ENCODE peak calls at places on chromosomes 16 and 17, in five cellular contexts. One of them, this sample, is unnamed.
A peak's percentile ranks its signal among the peaks of the same experiment; 100 is the strongest.

GRCh38 chr16:85606920-85607319 is 6.2 kb upstream of the GSE1 start:
- DNase-seq in RWPE2: no peak
- DNase-seq in lower leg skin: no peak
- DNase-seq in OCI-LY7: no peak
- DNase-seq in colonic mucosa: no peak
- DNase-seq in this sample: no peak

GRCh38 chr17:79944251-79944812 is 91.3 kb downstream of the TBC1D16 start:
- DNase-seq in RWPE2: peak; percentile 55
- DNase-seq in OCI-LY7: no peak
- DNase-seq in colonic mucosa: no peak
- DNase-seq in lower leg skin: no peak
- DNase-seq in this sample: no peak

GRCh38 chr17:80504671-80505413 is 28.4 kb upstream of the NPTX1 start:
- DNase-seq in lower leg skin: no peak
- DNase-seq in RWPE2: no peak
- DNase-seq in colonic mucosa: no peak
- DNase-seq in OCI-LY7: peak; percentile 51
- DNase-seq in this sample: peak; percentile 71

GRCh38 chr17:10295728-10296343 is 77.0 kb downstream of the MYH13 start:
- DNase-seq in RWPE2: no peak
- DNase-seq in lower leg skin: no peak
- DNase-seq in OCI-LY7: peak; percentile 33
- DNase-seq in colonic mucosa: peak; percentile 64
- DNase-seq in this sample: peak; percentile 13

GRCh38 chr16:83945587-83945986 is 7.5 kb upstream of the OSGIN1 start:
- DNase-seq in OCI-LY7: no peak
- DNase-seq in RWPE2: no peak
- DNase-seq in colonic mucosa: no peak
- DNase-seq in lower leg skin: no peak
- DNase-seq in this sample: no peak

GRCh38 chr16:22369221-22369811 is 5.1 kb downstream of the CDR2 start:
- DNase-seq in colonic mucosa: no peak
- DNase-seq in OCI-LY7: peak; percentile 71
- DNase-seq in RWPE2: no peak
- DNase-seq in lower leg skin: no peak
- DNase-seq in this sample: peak; percentile 69

GRCh38 chr17:14448816-14449215 is 147.9 kb downstream of the HS3ST3B1 start:
- DNase-seq in OCI-LY7: no peak
- DNase-seq in colonic mucosa: no peak
- DNase-seq in lower leg skin: no peak
- DNase-seq in RWPE2: no peak
- DNase-seq in this sample: no peak

GRCh38 chr16:18802755-18803218 is 1.4 kb upstream of the ARL6IP1 start:
- DNase-seq in OCI-LY7: no peak
- DNase-seq in lower leg skin: no peak
- DNase-seq in RWPE2: no peak
- DNase-seq in colonic mucosa: no peak
- DNase-seq in this sample: no peak

GRCh38 chr16:17133851-17134250 is 336.9 kb downstream of the XYLT1 start:
- DNase-seq in lower leg skin: no peak
- DNase-seq in RWPE2: no peak
- DNase-seq in OCI-LY7: no peak
- DNase-seq in colonic mucosa: no peak
- DNase-seq in this sample: no peak

GRCh38 chr17:54172654-54173316 is 350.1 kb downstream of the KIF2B start:
- DNase-seq in lower leg skin: no peak
- DNase-seq in OCI-LY7: peak; percentile 3
- DNase-seq in colonic mucosa: no peak
- DNase-seq in RWPE2: no peak
- DNase-seq in this sample: peak; percentile 5

GRCh38 chr16:89696598-89697128 is 4.8 kb downstream of the SPATA2L start:
- DNase-seq in RWPE2: no peak
- DNase-seq in OCI-LY7: peak; percentile 50
- DNase-seq in colonic mucosa: no peak
- DNase-seq in lower leg skin: no peak
- DNase-seq in this sample: peak; percentile 41

GRCh38 chr17:74404802-74405201 is 27.1 kb upstream of the GPRC5C start:
- DNase-seq in colonic mucosa: no peak
- DNase-seq in RWPE2: no peak
- DNase-seq in lower leg skin: no peak
- DNase-seq in OCI-LY7: no peak
- DNase-seq in this sample: no peak

GRCh38 chr16:54412777-54413455 is 126.3 kb upstream of the IRX3 start:
- DNase-seq in colonic mucosa: no peak
- DNase-seq in RWPE2: no peak
- DNase-seq in lower leg skin: no peak
- DNase-seq in OCI-LY7: no peak
- DNase-seq in this sample: no peak

GRCh38 chr17:21106316-21106715 is 20.4 kb upstream of the DHRS7B start:
- DNase-seq in lower leg skin: no peak
- DNase-seq in colonic mucosa: no peak
- DNase-seq in RWPE2: no peak
- DNase-seq in OCI-LY7: no peak
- DNase-seq in this sample: no peak

GRCh38 chr16:25089346-25089745 is 22.2 kb upstream of the LCMT1 start:
- DNase-seq in lower leg skin: no peak
- DNase-seq in OCI-LY7: no peak
- DNase-seq in RWPE2: no peak
- DNase-seq in colonic mucosa: peak; percentile 65
- DNase-seq in this sample: no peak

GRCh38 chr17:19780846-19781245 is 32.7 kb upstream of the ALDH3A1 start:
- DNase-seq in colonic mucosa: no peak
- DNase-seq in RWPE2: no peak
- DNase-seq in lower leg skin: no peak
- DNase-seq in OCI-LY7: no peak
- DNase-seq in this sample: no peak

GRCh38 chr16:73558219-73558618 is 510.3 kb upstream of the ZFHX3 start:
- DNase-seq in RWPE2: no peak
- DNase-seq in OCI-LY7: no peak
- DNase-seq in colonic mucosa: no peak
- DNase-seq in lower leg skin: no peak
- DNase-seq in this sample: no peak

GRCh38 chr17:18921912-18922451 is 30.0 kb upstream of the SLC5A10 start:
- DNase-seq in lower leg skin: no peak
- DNase-seq in colonic mucosa: peak; percentile 52
- DNase-seq in RWPE2: no peak
- DNase-seq in OCI-LY7: peak; percentile 45
- DNase-seq in this sample: no peak

GRCh38 chr16:88367560-88367959 is 15.2 kb upstream of the ZNF469 start:
- DNase-seq in RWPE2: peak; percentile 23
- DNase-seq in lower leg skin: no peak
- DNase-seq in OCI-LY7: no peak
- DNase-seq in colonic mucosa: no peak
- DNase-seq in this sample: no peak

GRCh38 chr16:35215287-35215686 is 1755.9 kb downstream of the TP53TG3F start:
- DNase-seq in RWPE2: no peak
- DNase-seq in colonic mucosa: no peak
- DNase-seq in OCI-LY7: no peak
- DNase-seq in lower leg skin: no peak
- DNase-seq in this sample: no peak

GRCh38 chr17:79630821-79631639 is 20.2 kb upstream of the RBFOX3 start:
- DNase-seq in RWPE2: peak; percentile 23
- DNase-seq in colonic mucosa: no peak
- DNase-seq in lower leg skin: no peak
- DNase-seq in OCI-LY7: no peak
- DNase-seq in this sample: no peak

GRCh38 chr17:81942167-81942553 is 4.9 kb downstream of the MYADML2 start:
- DNase-seq in RWPE2: no peak
- DNase-seq in colonic mucosa: no peak
- DNase-seq in OCI-LY7: no peak
- DNase-seq in lower leg skin: no peak
- DNase-seq in this sample: no peak
- H3K4me3 ChIP-seq in RWPE2: no peak overlapping the region
- H3K4me3 ChIP-seq in colonic mucosa: no peak overlapping the region
- H3K4me3 ChIP-seq in OCI-LY7: no peak overlapping the region
- H3K4me3 ChIP-seq in lower leg skin: no peak overlapping the region
- H3K4me3 ChIP-seq in this sample: no peak overlapping the region

DNA sequence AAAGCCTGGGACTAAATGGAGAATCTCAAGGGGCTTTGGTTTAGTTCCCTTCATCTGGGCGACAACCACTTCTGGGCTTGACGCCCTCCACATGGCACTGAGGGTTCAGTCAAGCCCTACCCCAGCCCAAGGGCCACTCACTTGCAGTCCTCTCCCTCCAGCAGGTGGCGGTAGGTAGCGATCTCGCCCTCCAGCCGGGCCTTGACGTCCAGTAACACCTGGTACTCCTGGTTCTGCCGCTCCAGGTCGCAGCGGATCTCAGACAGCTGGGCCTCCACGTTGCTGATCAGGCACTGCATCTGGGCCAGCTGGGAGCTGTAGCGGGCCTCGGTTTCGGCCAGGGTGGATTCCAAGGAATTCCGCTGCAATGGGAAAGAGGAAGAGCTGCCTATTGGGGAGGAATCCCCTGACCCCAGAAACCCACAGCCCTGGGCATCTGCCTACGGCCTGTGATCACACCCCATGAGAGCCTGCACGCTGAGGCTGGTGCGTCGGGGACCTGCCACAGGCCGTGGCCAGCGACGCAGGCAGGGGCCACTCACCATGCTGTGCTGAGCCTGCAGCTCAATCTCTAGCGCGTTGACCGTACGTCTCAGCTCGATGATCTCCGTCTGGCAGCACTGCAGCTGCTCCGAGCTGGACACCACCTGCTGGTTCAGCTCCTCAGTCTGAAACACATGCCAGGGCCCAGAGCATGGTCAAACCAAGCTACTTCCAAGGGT is 2.7 kb downstream of the KRT36 start:
- DNase-seq in colonic mucosa: peak; percentile 74
- DNase-seq in lower leg skin: no peak
- DNase-seq in OCI-LY7: peak; percentile 35
- DNase-seq in RWPE2: no peak
- DNase-seq in this sample: no peak
- TF ChIP-seq CTCF in colonic mucosa: peak; percentile 58
- TF ChIP-seq CTCF in lower leg skin: no peak
- TF ChIP-seq CTCF in OCI-LY7: peak; percentile 78
- TF ChIP-seq CTCF in RWPE2: no peak
- TF ChIP-seq CTCF in this sample: peak; percentile 16

DNA sequence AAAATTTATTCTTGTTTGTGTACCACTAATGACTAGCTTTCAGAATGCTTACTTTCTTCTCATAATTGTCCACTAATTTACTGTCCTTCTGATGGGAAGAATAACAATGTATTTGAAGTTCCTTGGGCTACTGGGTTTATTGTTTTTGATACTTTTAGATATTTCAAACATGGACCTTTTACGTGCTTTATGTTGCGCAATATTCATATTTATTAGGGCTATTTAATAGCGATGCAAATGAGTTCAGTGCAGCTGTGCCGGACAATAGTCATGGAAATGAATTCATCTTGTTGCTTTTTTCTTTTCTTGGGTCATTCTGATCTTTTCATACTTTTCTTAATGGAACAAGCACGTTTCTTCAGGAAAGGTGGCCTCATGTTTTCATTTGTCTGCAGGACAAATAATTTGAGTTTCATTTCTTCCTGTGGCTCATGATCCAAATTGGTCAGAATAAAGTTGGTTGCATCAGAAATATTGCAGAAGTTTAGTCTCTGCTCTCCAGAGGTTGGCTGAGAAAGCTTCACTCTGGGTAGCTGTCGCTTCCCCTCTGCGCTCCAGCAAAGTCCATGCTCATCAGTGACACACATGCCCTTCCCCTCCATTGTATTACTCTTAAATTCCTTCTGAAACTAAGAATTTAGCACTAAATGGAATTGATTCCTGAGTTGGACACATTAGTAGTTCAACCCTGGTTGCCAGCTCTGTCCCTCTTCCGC is 128.8 kb downstream of the PRKCA start:
- DNase-seq in colonic mucosa: no peak
- DNase-seq in OCI-LY7: no peak
- DNase-seq in RWPE2: no peak
- DNase-seq in lower leg skin: no peak
- DNase-seq in this sample: peak; percentile 41
- H3K4me3 ChIP-seq in colonic mucosa: no peak overlapping the region
- H3K4me3 ChIP-seq in OCI-LY7: no peak overlapping the region
- H3K4me3 ChIP-seq in RWPE2: no peak overlapping the region
- H3K4me3 ChIP-seq in lower leg skin: no peak overlapping the region
- H3K4me3 ChIP-seq in this sample: no peak overlapping the region

GRCh38 chr16:68778551-68779231 is 41.6 kb downstream of the CDH1 start:
- DNase-seq in RWPE2: no peak
- DNase-seq in colonic mucosa: peak; percentile 43
- DNase-seq in lower leg skin: no peak
- DNase-seq in OCI-LY7: no peak
- DNase-seq in this sample: no peak
- TF ChIP-seq CTCF in RWPE2: peak; percentile 21
- TF ChIP-seq CTCF in colonic mucosa: no peak
- TF ChIP-seq CTCF in lower leg skin: no peak
- TF ChIP-seq CTCF in OCI-LY7: no peak
- TF ChIP-seq CTCF in this sample: no peak

GRCh38 chr17:81961554-81962498 is 839 bp upstream of the NOTUM start:
- DNase-seq in RWPE2: peak; percentile 58
- DNase-seq in OCI-LY7: no peak
- DNase-seq in lower leg skin: no peak
- DNase-seq in colonic mucosa: no peak
- DNase-seq in this sample: no peak
- H3K4me3 ChIP-seq in RWPE2: no peak overlapping the region
- H3K4me3 ChIP-seq in OCI-LY7: no peak overlapping the region
- H3K4me3 ChIP-seq in lower leg skin: no peak overlapping the region
- H3K4me3 ChIP-seq in colonic mucosa: no peak overlapping the region
- H3K4me3 ChIP-seq in this sample: no peak overlapping the region

GRCh38 chr17:44219126-44219635 is 294 bp downstream of the UBTF start:
- DNase-seq in OCI-LY7: peak; percentile 88
- DNase-seq in RWPE2: no peak
- DNase-seq in colonic mucosa: peak; percentile 61
- DNase-seq in lower leg skin: no peak
- DNase-seq in this sample: peak; percentile 88

GRCh38 chr17:44219636-44220210 is at the start of gene UBTF:
- DNase-seq in colonic mucosa: no peak
- DNase-seq in lower leg skin: no peak
- DNase-seq in RWPE2: peak; percentile 70
- DNase-seq in OCI-LY7: peak; percentile 87
- DNase-seq in this sample: peak; percentile 33

GRCh38 chr17:44216674-44217073 is 2.8 kb downstream of the UBTF start:
- DNase-seq in colonic mucosa: no peak
- DNase-seq in lower leg skin: no peak
- DNase-seq in RWPE2: no peak
- DNase-seq in OCI-LY7: peak; percentile 38
- DNase-seq in this sample: no peak

GRCh38 chr17:44217738-44218343 is 1.6 kb downstream of the UBTF start:
- DNase-seq in RWPE2: no peak
- DNase-seq in OCI-LY7: no peak
- DNase-seq in colonic mucosa: no peak
- DNase-seq in lower leg skin: no peak
- DNase-seq in this sample: no peak

GRCh38 chr17:44218344-44219125 is 940 bp downstream of the UBTF start:
- DNase-seq in RWPE2: no peak
- DNase-seq in lower leg skin: peak; percentile 77
- DNase-seq in colonic mucosa: peak; percentile 89
- DNase-seq in OCI-LY7: peak; percentile 94
- DNase-seq in this sample: peak; percentile 96
- TF ChIP-seq CTCF in RWPE2: peak; percentile 76
- TF ChIP-seq CTCF in lower leg skin: no peak
- TF ChIP-seq CTCF in colonic mucosa: peak; percentile 58
- TF ChIP-seq CTCF in OCI-LY7: peak; percentile 80
- TF ChIP-seq CTCF in this sample: peak; percentile 62

This sample was measured in foreskin fibroblast.